ENCODE peak calls at places on chromosomes 11 and 22, in six cellular contexts. R is stimulated activated CD8-positive, alpha-beta memory T cell treated with anti-CD3 and anti-CD28 coated beads, Interleukin-15, amount 100 ng/mL, for 1 hour; W is GM03348; A is CD8-positive, alpha-beta T cell; N is lung; I is HuH-7.5. M is an unnamed sample.

GRCh38 chr22:23415490-23415851 is 164.6 kb downstream of the IGLL1 start:
- DNase-seq in R (no peak), W (no peak), A (no peak), N (no peak), I (no peak), M (peak)

GRCh38 chr11:4704790-4705334 is 278 bp downstream of the MMP26 start:
- DNase-seq in R (no peak), W (no peak), A (no peak), N (no peak), I (no peak), M (no peak)

GRCh38 chr11:802693-803466 is 2.2 kb downstream of the PIDD1 start:
- DNase-seq in R (no peak), W (no peak), A (no peak), N (no peak), I (no peak), M (no peak)

GRCh38 chr11:67439321-67440228 is 2.1 kb upstream of the PTPRCAP start:
- DNase-seq in R (no peak), W (peak), A (peak), N (no peak), I (peak), M (no peak)

GRCh38 chr11:72838691-72839305 is 24.6 kb downstream of the ATG16L2 start:
- DNase-seq in R (no peak), W (no peak), A (no peak), N (no peak), I (no peak), M (peak)

GRCh38 chr11:124943731-124944130 is 7.9 kb upstream of the HEPACAM start:
- DNase-seq in R (no peak), W (no peak), A (no peak), N (no peak), I (no peak), M (no peak)

GRCh38 chr11:35412285-35412684 is 7.1 kb downstream of the SLC1A2 start:
- DNase-seq in R (no peak), W (peak), A (no peak), N (no peak), I (no peak), M (no peak)

GRCh38 chr11:58905716-58906547 is 33.4 kb upstream of the GLYATL1 start:
- DNase-seq in R (no peak), W (peak), A (no peak), N (no peak), I (no peak), M (no peak)

GRCh38 chr11:2558861-2559526 is 114.2 kb downstream of the KCNQ1 start:
- DNase-seq in R (no peak), W (no peak), A (no peak), N (no peak), I (no peak), M (peak)

GRCh38 chr11:100785148-100785983 is 98.3 kb downstream of the ARHGAP42 start:
- DNase-seq in R (no peak), W (no peak), A (no peak), N (peak), I (no peak), M (no peak)

GRCh38 chr11:88414981-88415391 is 77.5 kb upstream of the CTSC start:
- DNase-seq in R (no peak), W (no peak), A (peak), N (no peak), I (no peak), M (no peak)

GRCh38 chr11:10503777-10504176 is 37.2 kb downstream of the RNF141 start:
- DNase-seq in R (no peak), W (no peak), A (no peak), N (peak), I (no peak), M (no peak)

GRCh38 chr11:60864856-60865513 is 2.4 kb upstream of the ZP1 start:
- DNase-seq in R (no peak), W (no peak), A (no peak), N (no peak), I (no peak), M (peak)

GRCh38 chr22:46233231-46233630 is 16.9 kb downstream of the CDPF1 start:
- DNase-seq in R (no peak), W (peak), A (no peak), N (no peak), I (no peak), M (peak)

GRCh38 chr11:73388241-73389133 is 12.3 kb downstream of the RELT start:
- DNase-seq in R (no peak), W (no peak), A (no peak), N (peak), I (no peak), M (no peak)

GRCh38 chr22:38981005-38981658 is 1.0 kb upstream of the APOBEC3B start:
- DNase-seq in R (no peak), W (peak), A (no peak), N (no peak), I (no peak), M (no peak)

GRCh38 chr22:44423556-44423955 is 74.5 kb downstream of the RTL6 start:
- DNase-seq in R (no peak), W (no peak), A (no peak), N (no peak), I (no peak), M (no peak)

GRCh38 chr22:50118557-50119168 is 28.9 kb downstream of the MOV10L1 start:
- DNase-seq in R (no peak), W (peak), A (no peak), N (peak), I (no peak), M (no peak)

GRCh38 chr11:77198440-77198849 is 70.4 kb downstream of the MYO7A start:
- DNase-seq in R (no peak), W (no peak), A (no peak), N (no peak), I (peak), M (peak)

GRCh38 chr22:37431811-37432707 is 4.8 kb upstream of the ELFN2 start:
- DNase-seq in R (no peak), W (peak), A (no peak), N (no peak), I (no peak), M (no peak)

GRCh38 chr11:15170170-15170569 is 55.4 kb downstream of the INSC start:
- DNase-seq in R (no peak), W (no peak), A (no peak), N (no peak), I (no peak), M (no peak)

GRCh38 chr11:1302461-1303073 is 6.9 kb downstream of the TOLLIP start:
- DNase-seq in R (no peak), W (no peak), A (no peak), N (peak), I (no peak), M (peak)

GRCh38 chr11:117217141-117217609 is 14.7 kb downstream of the PCSK7 start:
- DNase-seq in R (no peak), W (peak), A (no peak), N (no peak), I (no peak), M (no peak)

GRCh38 chr11:74559934-74560309 is 32.5 kb upstream of the POLD3 start:
- DNase-seq in R (no peak), W (no peak), A (no peak), N (no peak), I (no peak), M (no peak)

M was measured in mesenteric fat pad.